ENCODE peak calls at places on chromosomes 11 and 22, in ten cellular contexts. Q is endodermal cell, J is Caco-2, C is neural progenitor cell, Y is fibroblast of lung, K is SK-N-SH, V is heart right ventricle, B is uterus, E is spleen, P is tibial nerve. F is an unnamed sample.

GRCh38 chr22:43827926-43828710 is 16.0 kb upstream of the EFCAB6 start:
- DNase-seq in J (no peak), E (no peak), K (no peak), C (no peak), B (no peak), P (no peak), Y (no peak), V (no peak), Q (peak; percentile 42), F (no peak)

GRCh38 chr11:125551835-125552342 is 17.4 kb upstream of the EI24 start:
- DNase-seq in C (no peak), Y (no peak), E (no peak), K (no peak), V (no peak), Q (no peak), B (no peak), P (no peak), J (no peak), F (no peak)

GRCh38 chr11:93569496-93569895 is 26.3 kb upstream of the SMCO4 start:
- DNase-seq in P (no peak), J (no peak), K (no peak), Y (no peak), V (no peak), B (no peak), E (no peak), C (no peak), Q (no peak), F (no peak)

GRCh38 chr11:36488096-36488495 is 22.0 kb downstream of the TRAF6 start:
- DNase-seq in V (no peak), Y (no peak), J (no peak), B (no peak), C (no peak), P (no peak), K (no peak), Q (no peak), E (no peak), F (no peak)

GRCh38 chr11:33893711-33894401 is 2.0 kb upstream of the LMO2 start:
- DNase-seq in B (no peak), J (no peak), E (peak; percentile 85), K (no peak), Q (no peak), C (no peak), Y (no peak), P (no peak), V (no peak), F (no peak)

GRCh38 chr11:69403556-69404215 is 77.8 kb upstream of the LINC01488 start:
- DNase-seq in E (no peak), P (no peak), C (no peak), V (no peak), Y (peak; percentile 56), J (peak; percentile 44), K (no peak), Q (no peak), B (no peak), F (no peak)

GRCh38 chr22:35023692-35024363 is 42.1 kb upstream of the ISX start:
- DNase-seq in Q (peak; percentile 97), B (peak; percentile 50), J (peak; percentile 83), P (peak; percentile 61), V (peak; percentile 45), E (peak; percentile 87), C (peak; percentile 86), K (peak; percentile 72), Y (peak; percentile 27), F (no peak)

GRCh38 chr11:125923012-125923579 is 18.8 kb downstream of the DDX25 start:
- DNase-seq in E (no peak), Y (peak; percentile 79), Q (peak; percentile 87), P (peak; percentile 75), K (peak; percentile 74), V (peak; percentile 68), C (peak; percentile 85), J (peak; percentile 84), B (peak; percentile 75), F (no peak)

GRCh38 chr11:9280655-9281301 is 15.6 kb upstream of the DENND5A start:
- DNase-seq in E (no peak), J (no peak), P (no peak), Q (peak; percentile 6), B (no peak), Y (peak; percentile 81), C (no peak), K (no peak), V (no peak), F (no peak)

GRCh38 chr11:93541884-93542752 is 1.1 kb downstream of the SMCO4 start:
- DNase-seq in V (peak; percentile 45), K (peak; percentile 62), Y (peak; percentile 44), P (peak; percentile 18), C (peak; percentile 59), J (peak; percentile 66), B (peak; percentile 30), Q (peak; percentile 88), E (peak; percentile 89), F (no peak)

GRCh38 chr11:86440305-86440716 is 65.6 kb downstream of the CCDC81 start:
- DNase-seq in B (peak; percentile 41), E (no peak), C (no peak), Y (peak; percentile 72), V (peak; percentile 39), K (no peak), J (no peak), P (peak; percentile 59), Q (no peak), F (no peak)

GRCh38 chr11:132898676-132899075 is 633.6 kb downstream of the OPCML start:
- DNase-seq in B (no peak), Y (no peak), K (no peak), E (no peak), J (no peak), C (no peak), Q (no peak), V (no peak), P (no peak), F (no peak)

GRCh38 chr22:30310881-30311771 is 15.6 kb downstream of the TBC1D10A start:
- DNase-seq in Q (no peak), B (peak; percentile 67), Y (peak; percentile 87), P (peak; percentile 75), C (no peak), V (peak; percentile 85), E (no peak), K (no peak), J (no peak), F (no peak)

GRCh38 chr11:103338621-103339484 is 229.6 kb downstream of the DYNC2H1 start:
- DNase-seq in V (no peak), Y (no peak), P (no peak), Q (peak; percentile 84), J (peak; percentile 79), K (no peak), B (no peak), E (no peak), C (peak; percentile 44), F (no peak)
- TF ChIP-seq CTCF in V (no peak), Y (no peak), P (no peak), Q (peak; percentile 76), J (peak; percentile 84), K (peak; percentile 35), B (no peak), E (no peak), C (peak; percentile 40), F (no peak)

GRCh38 chr11:217704-218103 is 10.2 kb downstream of the RIC8A start:
- DNase-seq in P (no peak), E (no peak), Y (no peak), B (no peak), J (no peak), Q (no peak), C (no peak), K (no peak), V (no peak), F (no peak)

GRCh38 chr11:218815-219593 is 11.5 kb downstream of the RIC8A start:
- DNase-seq in P (no peak), V (no peak), Y (no peak), C (no peak), B (no peak), E (no peak), K (no peak), J (no peak), Q (peak; percentile 31), F (no peak)

GRCh38 chr11:215581-216037 is 8.1 kb downstream of the RIC8A start:
- DNase-seq in Y (no peak), C (no peak), V (no peak), Q (peak; percentile 35), P (no peak), E (no peak), K (no peak), B (no peak), J (no peak), F (no peak)

GRCh38 chr11:214083-214482 is 6.6 kb downstream of the RIC8A start:
- DNase-seq in P (no peak), Y (no peak), J (no peak), E (no peak), Q (peak; percentile 35), B (no peak), C (no peak), V (no peak), K (no peak), F (no peak)

GRCh38 chr11:216081-216974 is 8.8 kb downstream of the RIC8A start:
- DNase-seq in C (no peak), P (no peak), Q (peak; percentile 34), V (no peak), J (peak; percentile 32), B (no peak), Y (no peak), E (no peak), K (no peak), F (no peak)
- H3K9me3 ChIP-seq in C (no peaks in the 10 kb centered on the region), P (no peaks in the 10 kb centered on the region), Q (no peaks in the 10 kb centered on the region), V (no peaks in the 10 kb centered on the region), J (no peaks in the 10 kb centered on the region), B (no peaks in the 10 kb centered on the region), Y (no peaks in the 10 kb centered on the region), E (no peaks in the 10 kb centered on the region), K (no peaks in the 10 kb centered on the region), F (no peaks in the 10 kb centered on the region)

GRCh38 chr11:114075343-114075610 is 15.8 kb downstream of the ZBTB16 start:
- DNase-seq in V (no peak), J (no peak), Y (no peak), P (no peak), E (no peak), K (no peak), B (no peak), Q (no peak), C (no peak), F (no peak)
- H3K4me1 ChIP-seq in V (peaks cover 99% of the 10 kb centered on the region), J (peaks cover 44% of the 10 kb centered on the region), Y (no peaks in the 10 kb centered on the region), P (no peaks in the 10 kb centered on the region), E (peaks cover 88% of the 10 kb centered on the region), K (peaks cover 24% of the 10 kb centered on the region), B (peaks cover 41% of the 10 kb centered on the region), Q (peaks cover 17% of the 10 kb centered on the region), C (peaks cover 60% of the 10 kb centered on the region), F (peaks cover 13% of the 10 kb centered on the region)

DNA sequence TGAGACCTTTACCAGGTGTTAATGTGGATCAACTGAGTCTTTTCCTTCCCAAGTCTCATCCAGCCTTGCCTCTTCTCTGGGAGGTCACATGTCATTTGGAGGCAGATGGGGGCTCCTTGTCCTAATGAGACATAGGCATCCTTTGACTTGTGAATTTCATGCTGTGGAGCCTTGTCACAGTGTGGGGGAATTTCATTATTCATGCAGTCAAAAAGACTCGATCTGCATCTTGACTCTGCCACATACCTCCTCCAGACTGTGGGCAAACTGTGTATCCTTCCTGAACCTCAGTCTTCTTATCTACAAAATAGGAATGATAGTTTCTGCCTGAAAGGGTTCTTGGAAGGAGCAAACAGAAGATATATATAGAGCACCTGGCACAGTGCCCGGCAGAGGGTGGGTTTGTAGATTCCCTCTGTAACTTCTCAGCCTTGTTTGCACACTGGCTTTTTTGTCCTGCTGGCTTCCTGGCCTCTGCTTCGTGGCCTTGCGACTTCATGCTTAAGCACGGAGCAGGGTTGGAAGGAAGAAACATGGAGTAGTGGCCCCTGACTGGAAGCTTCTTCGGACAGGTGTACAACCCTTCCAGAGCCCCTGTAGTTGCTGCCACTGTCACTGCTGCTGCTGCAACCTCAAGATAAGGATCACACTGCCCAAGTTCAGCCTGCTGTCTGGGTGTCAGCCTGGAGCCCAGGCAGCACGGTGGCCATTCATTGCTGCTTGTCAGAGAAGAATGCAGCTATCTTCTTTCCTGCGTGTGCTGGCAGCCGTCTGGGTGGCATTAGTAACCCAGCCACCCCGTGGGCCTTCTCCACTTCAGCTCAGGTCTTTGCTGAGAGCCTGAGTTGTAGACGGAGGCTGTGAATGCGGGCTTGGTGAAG is 106.4 kb downstream of the MICAL2 start:
- DNase-seq in P (no peak), Y (peak; percentile 64), J (no peak), C (no peak), B (no peak), E (peak; percentile 56), Q (no peak), K (peak; percentile 72), V (no peak), F (no peak)
- TF ChIP-seq CTCF in P (no peak), Y (no peak), J (no peak), C (no peak), B (no peak), E (no peak), Q (no peak), K (no peak), V (no peak), F (no peak)

F was measured in RWPE2.